ENCODE peak calls at places on chromosome 3, in four cellular contexts. H is mammary epithelial cell, W is H1, F is GM23248. Q is an unnamed sample.

GRCh38 chr3:149610351-149611105 is 47.3 kb downstream of the WWTR1 start:
- DNase-seq in H (no peak), W (no peak), F (no peak), Q (no peak)

GRCh38 chr3:123723527-123724168 is 138.8 kb upstream of the HACD2 start:
- DNase-seq in H (peak), W (peak), F (peak), Q (peak)

GRCh38 chr3:150412599-150413069 is 4.5 kb downstream of the TSC22D2 start:
- DNase-seq in H (peak), W (no peak), F (peak), Q (peak)

GRCh38 chr3:59880717-59881116 is 830.9 kb upstream of the CFAP20DC start:
- DNase-seq in H (no peak), W (no peak), F (no peak), Q (no peak)

GRCh38 chr3:149247929-149248691 is 26.5 kb upstream of the CP start:
- DNase-seq in H (peak), W (no peak), F (peak), Q (peak)

GRCh38 chr3:64266983-64267382 is 41.7 kb upstream of the PRICKLE2 start:
- DNase-seq in H (no peak), W (no peak), F (peak), Q (no peak)

GRCh38 chr3:93961026-93961425 is 12.7 kb downstream of the PROS1 start:
- DNase-seq in H (no peak), W (no peak), F (no peak), Q (no peak)

GRCh38 chr3:80232760-80233159 is 465.0 kb upstream of the ROBO1 start:
- DNase-seq in H (peak), W (no peak), F (peak), Q (peak)

GRCh38 chr3:143826296-143826695 is 22.0 kb downstream of the SLC9A9 start:
- DNase-seq in H (no peak), W (no peak), F (no peak), Q (no peak)

GRCh38 chr3:81255463-81255862 is 506.0 kb downstream of the GBE1 start:
- DNase-seq in H (no peak), W (no peak), F (peak), Q (no peak)

GRCh38 chr3:129032716-129033115 is 27.9 kb upstream of the GP9 start:
- DNase-seq in H (no peak), W (no peak), F (no peak), Q (no peak)

GRCh38 chr3:126349611-126350501 is 7.4 kb downstream of the KLF15 start:
- DNase-seq in H (no peak), W (peak), F (no peak), Q (no peak)

GRCh38 chr3:80405618-80406017 is 637.8 kb upstream of the ROBO1 start:
- DNase-seq in H (no peak), W (no peak), F (no peak), Q (no peak)

GRCh38 chr3:114848087-114848486 is 299.0 kb downstream of the ZBTB20 start:
- DNase-seq in H (no peak), W (no peak), F (no peak), Q (no peak)

GRCh38 chr3:66036586-66037061 is 2.1 kb downstream of the MAGI1 start:
- DNase-seq in H (no peak), W (peak), F (peak), Q (peak)

GRCh38 chr3:65534825-65535224 is 503.9 kb downstream of the MAGI1 start:
- DNase-seq in H (no peak), W (no peak), F (no peak), Q (no peak)

GRCh38 chr3:53104762-53105161 is 25.5 kb downstream of the RFT1 start:
- DNase-seq in H (no peak), W (no peak), F (no peak), Q (no peak)

GRCh38 chr3:52232279-52233107 is 6.5 kb downstream of the TWF2 start:
- DNase-seq in H (no peak), W (no peak), F (no peak), Q (no peak)

GRCh38 chr3:53820756-53821580 is 25.3 kb downstream of the CHDH start:
- DNase-seq in H (no peak), W (no peak), F (no peak), Q (no peak)

GRCh38 chr3:194872669-194872977 is 186.9 kb downstream of the FAM43A start:
- DNase-seq in H (peak), W (no peak), F (peak), Q (peak)

DNA sequence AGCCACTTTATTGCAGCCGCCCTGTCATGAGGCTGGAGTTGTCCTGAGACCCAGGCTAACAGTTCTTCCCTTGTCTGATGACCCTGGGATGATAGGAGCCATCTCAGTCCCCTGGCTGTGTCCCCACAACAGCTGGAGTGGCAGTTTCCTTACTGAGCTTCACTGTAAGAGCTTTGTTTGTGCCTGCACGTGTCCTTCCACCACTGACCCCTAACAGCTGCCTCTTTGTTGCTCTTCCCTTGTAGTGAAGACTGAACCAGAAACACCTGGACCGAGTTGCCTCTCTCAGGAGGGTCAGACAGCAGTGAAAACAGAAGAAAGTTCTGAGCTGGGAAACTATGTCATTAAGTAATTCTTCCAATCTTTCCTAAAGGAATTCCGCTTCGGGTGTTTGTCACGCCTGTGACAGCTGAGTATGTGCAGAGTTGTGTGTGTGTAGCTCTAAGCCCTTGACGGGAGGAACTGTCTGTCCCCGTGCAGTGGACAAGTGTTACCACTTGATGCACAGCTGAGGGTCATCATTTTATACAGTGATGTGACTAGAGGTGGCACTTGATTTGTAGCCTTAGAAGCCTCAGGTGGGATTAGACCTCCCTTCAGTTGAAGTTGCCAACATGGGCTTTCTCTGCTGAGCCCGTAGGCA is 25.0 kb downstream of the MAP6D1 start:
- DNase-seq in H (no peak), W (no peak), F (no peak), Q (no peak)
- H3K27ac ChIP-seq in H (no peak), W (no peak), F (no peak), Q (no peak)

DNA sequence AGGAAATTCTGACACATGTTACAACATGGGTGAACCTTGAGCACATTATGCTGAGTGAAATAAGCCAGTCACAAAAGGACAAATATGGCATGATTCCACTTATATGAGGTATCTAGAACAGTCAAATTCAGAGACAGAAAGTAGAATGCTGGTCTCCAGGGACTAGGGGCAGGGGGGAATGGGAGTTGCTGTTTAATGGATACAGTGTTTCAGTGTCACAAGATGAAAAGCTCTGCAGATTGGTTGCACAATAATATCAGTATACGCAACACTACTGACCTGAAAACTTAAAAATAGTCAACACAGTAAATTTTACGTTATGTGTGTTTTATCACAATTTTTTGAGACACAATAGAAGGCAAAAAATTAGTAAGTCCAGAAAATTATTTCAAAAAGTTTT is 4.2 kb downstream of the SPATA12 start:
- DNase-seq in H (no peak), W (no peak), F (no peak), Q (no peak)
- H3K9ac ChIP-seq in H (no peak), W (no peak), F (no peak), Q (no peak)

GRCh38 chr3:137047240-137047639 is 89.5 kb downstream of the IL20RB start:
- DNase-seq in H (no peak), W (no peak), F (no peak), Q (no peak)
- H3K27ac ChIP-seq in H (no peak), W (no peak), F (no peak), Q (no peak)

GRCh38 chr3:49801160-49801559 is 1.5 kb upstream of the CDHR4 start:
- DNase-seq in H (no peak), W (no peak), F (no peak), Q (no peak)

GRCh38 chr3:49805367-49805782 is 2.3 kb downstream of the INKA1 start:
- DNase-seq in H (no peak), W (no peak), F (peak), Q (no peak)

GRCh38 chr3:49804141-49805041 is 1.3 kb downstream of the INKA1 start:
- DNase-seq in H (peak), W (no peak), F (no peak), Q (no peak)

GRCh38 chr3:49803464-49804140 is 541 bp downstream of the INKA1 start:
- DNase-seq in H (peak), W (no peak), F (peak), Q (peak)

DNA sequence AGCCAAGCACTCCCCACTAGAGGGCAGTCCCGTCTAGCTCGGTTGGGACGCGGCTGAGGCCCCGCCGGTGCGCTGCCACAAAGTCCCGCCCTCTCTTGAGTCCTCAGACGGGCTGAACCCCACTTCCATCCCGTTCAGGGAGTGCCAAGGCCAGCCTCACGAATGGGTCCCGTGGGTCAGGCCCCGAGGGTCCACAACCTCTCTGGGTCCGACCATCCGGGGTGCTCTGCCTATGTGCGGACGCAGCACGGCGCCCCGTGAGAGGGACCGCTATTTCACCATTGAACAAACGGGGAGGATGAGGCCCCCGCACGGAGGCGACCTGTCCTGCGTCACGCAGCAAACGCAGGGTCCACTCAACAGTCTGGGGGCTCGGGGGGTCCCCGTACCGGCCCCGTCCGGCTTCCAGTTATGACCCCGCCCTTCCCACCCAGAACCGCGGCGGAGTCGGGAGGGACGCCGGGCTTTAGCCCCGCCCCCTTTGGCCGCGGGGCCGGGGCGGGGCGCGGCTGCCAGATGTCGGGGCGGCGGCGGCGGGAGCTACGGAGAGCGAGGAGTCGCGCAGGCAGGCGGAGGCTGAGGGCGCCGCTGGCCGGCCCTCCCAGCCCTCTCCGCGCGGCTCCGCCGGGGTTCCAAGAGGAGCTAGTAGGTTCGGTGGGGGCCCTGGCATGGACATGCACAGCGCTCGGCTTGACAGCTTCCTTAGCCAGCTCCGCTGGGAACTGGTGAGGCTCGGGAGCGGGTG is at the start of gene INKA1:
- DNase-seq in H (peak), W (peak), F (peak), Q (peak)
- H3K9ac ChIP-seq in H (peak), W (no peak), F (peak), Q (peak)